ENCODE peak calls at places on chromosome 6, in eight cellular contexts. P is cardiac muscle cell, C is IMR-90, W is ovary, T is upper lobe of right lung, J is Caco-2, Q is cardiac fibroblast, M is HL-60. O is an unnamed sample.

GRCh38 chr6:107132330-107132954 is 17.1 kb upstream of the BEND3 start:
- DNase-seq in Q (peak), P (peak), M (no peak), T (no peak), C (no peak), W (no peak), J (peak), O (peak)

GRCh38 chr6:159874475-159874874 is 16.3 kb upstream of the MAS1 start:
- DNase-seq in J (no peak), C (peak), T (no peak), M (no peak), W (peak), P (no peak), Q (peak), O (peak)

GRCh38 chr6:158488065-158488464 is 71.8 kb upstream of the TMEM181 start:
- DNase-seq in T (no peak), W (no peak), J (no peak), M (no peak), Q (peak), P (no peak), C (peak), O (peak)

GRCh38 chr6:41939848-41940758 is 1.5 kb downstream of the CCND3 start:
- DNase-seq in W (peak), P (no peak), J (peak), T (no peak), Q (peak), M (peak), C (peak), O (peak)

GRCh38 chr6:30130887-30131862 is 4.8 kb upstream of the TRIM40 start:
- DNase-seq in T (peak), Q (peak), P (peak), C (peak), M (peak), J (peak), W (peak), O (peak)

GRCh38 chr6:28384143-28384533 is 15.4 kb downstream of the ZSCAN12 start:
- DNase-seq in T (no peak), C (no peak), J (no peak), Q (no peak), W (no peak), M (no peak), P (no peak), O (no peak)

GRCh38 chr6:130872250-130873095 is 45.3 kb downstream of the SMLR1 start:
- DNase-seq in C (peak), W (peak), P (peak), M (peak), T (peak), Q (peak), J (peak), O (peak)

GRCh38 chr6:16327777-16328325 is 89.5 kb downstream of the GMPR start:
- DNase-seq in J (no peak), M (no peak), W (no peak), Q (no peak), C (no peak), T (no peak), P (no peak), O (no peak)

GRCh38 chr6:4575724-4576123 is 200.5 kb upstream of the CDYL start:
- DNase-seq in M (no peak), T (no peak), C (peak), J (no peak), W (no peak), Q (peak), P (peak), O (peak)

DNA sequence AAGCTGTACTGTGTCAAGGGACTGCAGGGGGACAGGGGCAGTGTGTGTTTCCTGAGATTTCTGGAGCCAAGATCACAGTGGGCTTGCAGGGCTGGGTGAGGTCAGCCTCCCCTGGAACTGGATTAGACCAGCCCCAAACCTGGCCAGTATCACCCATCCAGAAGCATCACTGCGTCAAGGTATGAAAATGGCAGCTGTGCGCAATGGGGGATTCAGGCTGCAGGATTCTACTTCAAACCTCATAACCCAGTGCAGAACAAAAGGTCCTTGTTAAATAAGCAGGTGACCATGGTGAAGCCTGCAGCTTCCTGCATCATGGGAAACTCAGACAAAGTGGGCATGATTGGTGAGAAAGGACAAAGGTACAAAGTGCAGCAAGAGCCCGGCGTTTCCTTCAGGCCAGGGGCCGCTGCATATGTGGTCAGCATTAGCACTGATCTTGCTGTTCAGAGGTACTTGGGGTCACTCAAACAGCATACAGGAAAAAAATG is 33.4 kb downstream of the TRAF3IP2 start:
- DNase-seq in T (no peak), J (no peak), C (no peak), M (no peak), Q (no peak), W (no peak), P (no peak), O (no peak)
- TF ChIP-seq CTCF in T (no peak), J (no peak), C (no peak), M (no peak), Q (no peak), W (no peak), P (no peak), O (no peak)

GRCh38 chr6:139308284-139308916 is 16.6 kb upstream of the TXLNB start:
- DNase-seq in W (no peak), C (peak), M (no peak), Q (no peak), J (no peak), T (no peak), P (no peak), O (peak)
- H3K4me3 ChIP-seq in W (no peak), C (no peak), M (no peak), Q (no peak), J (no peak), T (no peak), P (no peak), O (no peak)

GRCh38 chr6:169287675-169288074 is 34.0 kb upstream of the THBS2 start:
- DNase-seq in J (no peak), Q (no peak), T (no peak), C (no peak), M (no peak), P (no peak), W (no peak), O (no peak)
- TF ChIP-seq CTCF in J (no peak), Q (peak), T (no peak), C (no peak), M (no peak), P (peak), W (no peak), O (peak)

GRCh38 chr6:2102316-2102883 is 143.0 kb downstream of the GMDS start:
- DNase-seq in M (peak), P (no peak), J (no peak), T (no peak), Q (peak), W (no peak), C (peak), O (peak)

GRCh38 chr6:2103644-2104523 is 141.5 kb downstream of the GMDS start:
- DNase-seq in W (no peak), C (peak), J (peak), T (no peak), Q (peak), P (peak), M (no peak), O (peak)

GRCh38 chr6:2101213-2101612 is 144.2 kb downstream of the GMDS start:
- DNase-seq in J (no peak), M (no peak), P (no peak), Q (peak), C (no peak), W (no peak), T (no peak), O (no peak)

GRCh38 chr6:2104524-2104880 is 140.9 kb downstream of the GMDS start:
- DNase-seq in M (no peak), C (no peak), J (no peak), Q (no peak), P (no peak), T (no peak), W (no peak), O (no peak)

GRCh38 chr6:2102966-2103365 is 142.4 kb downstream of the GMDS start:
- DNase-seq in M (no peak), W (no peak), P (no peak), T (no peak), C (no peak), J (no peak), Q (no peak), O (peak)
- H3K4me3 ChIP-seq in M (no peak), W (no peak), P (no peak), T (no peak), C (no peak), J (no peak), Q (no peak), O (no peak)